ENCODE peak calls at places on chromosomes 11 and 22, in ten cellular contexts. One of them, this sample, is unnamed.

GRCh38 chr11:120304526-120304925 is 20.6 kb upstream of the TLCD5 start:
- DNase-seq in AML-193: no peak
- DNase-seq in activated T-helper 1 cell treated with Interleukin-2 at 50 U/mL for 16 hours: no peak
- DNase-seq in T-helper 1 cell: no peak
- DNase-seq in EL: peak
- DNase-seq in AG09319: no peak
- DNase-seq in activated CD8-positive, alpha-beta T cell treated with anti-CD3 and anti-CD28 coated beads, Interleukin-2, amount 10 ng/mL, durations not matched to agents 7 days and 5 days: no peak
- DNase-seq in heart left ventricle: no peak
- DNase-seq in GF-D8: no peak
- DNase-seq in activated CD4-positive, alpha-beta T cell treated with anti-CD3 and anti-CD28 coated beads, Interleukin-2, amount 50 U/mL, for 24 hours: no peak
- DNase-seq in this sample: peak

GRCh38 chr22:47132428-47132825 is 370.0 kb downstream of the TBC1D22A start:
- DNase-seq in AML-193: no peak
- DNase-seq in activated T-helper 1 cell treated with Interleukin-2 at 50 U/mL for 16 hours: no peak
- DNase-seq in T-helper 1 cell: no peak
- DNase-seq in EL: no peak
- DNase-seq in AG09319: no peak
- DNase-seq in activated CD8-positive, alpha-beta T cell treated with anti-CD3 and anti-CD28 coated beads, Interleukin-2, amount 10 ng/mL, durations not matched to agents 7 days and 5 days: no peak
- DNase-seq in heart left ventricle: peak
- DNase-seq in GF-D8: no peak
- DNase-seq in activated CD4-positive, alpha-beta T cell treated with anti-CD3 and anti-CD28 coated beads, Interleukin-2, amount 50 U/mL, for 24 hours: no peak
- DNase-seq in this sample: no peak

GRCh38 chr11:109729761-109730160 is 307.8 kb downstream of the C11orf87 start:
- DNase-seq in AML-193: no peak
- DNase-seq in activated T-helper 1 cell treated with Interleukin-2 at 50 U/mL for 16 hours: no peak
- DNase-seq in T-helper 1 cell: no peak
- DNase-seq in EL: no peak
- DNase-seq in AG09319: no peak
- DNase-seq in activated CD8-positive, alpha-beta T cell treated with anti-CD3 and anti-CD28 coated beads, Interleukin-2, amount 10 ng/mL, durations not matched to agents 7 days and 5 days: no peak
- DNase-seq in heart left ventricle: no peak
- DNase-seq in GF-D8: no peak
- DNase-seq in activated CD4-positive, alpha-beta T cell treated with anti-CD3 and anti-CD28 coated beads, Interleukin-2, amount 50 U/mL, for 24 hours: no peak
- DNase-seq in this sample: peak

GRCh38 chr11:75429902-75430691 is 2.9 kb downstream of the KLHL35 start:
- DNase-seq in AML-193: no peak
- DNase-seq in activated T-helper 1 cell treated with Interleukin-2 at 50 U/mL for 16 hours: peak
- DNase-seq in T-helper 1 cell: peak
- DNase-seq in EL: peak
- DNase-seq in AG09319: no peak
- DNase-seq in activated CD8-positive, alpha-beta T cell treated with anti-CD3 and anti-CD28 coated beads, Interleukin-2, amount 10 ng/mL, durations not matched to agents 7 days and 5 days: peak
- DNase-seq in heart left ventricle: peak
- DNase-seq in GF-D8: peak
- DNase-seq in activated CD4-positive, alpha-beta T cell treated with anti-CD3 and anti-CD28 coated beads, Interleukin-2, amount 50 U/mL, for 24 hours: peak
- DNase-seq in this sample: peak

GRCh38 chr11:133966924-133967598 is 10.3 kb upstream of the IGSF9B start:
- DNase-seq in AML-193: no peak
- DNase-seq in activated T-helper 1 cell treated with Interleukin-2 at 50 U/mL for 16 hours: peak
- DNase-seq in T-helper 1 cell: peak
- DNase-seq in EL: no peak
- DNase-seq in AG09319: no peak
- DNase-seq in activated CD8-positive, alpha-beta T cell treated with anti-CD3 and anti-CD28 coated beads, Interleukin-2, amount 10 ng/mL, durations not matched to agents 7 days and 5 days: peak
- DNase-seq in heart left ventricle: peak
- DNase-seq in GF-D8: no peak
- DNase-seq in activated CD4-positive, alpha-beta T cell treated with anti-CD3 and anti-CD28 coated beads, Interleukin-2, amount 50 U/mL, for 24 hours: peak
- DNase-seq in this sample: no peak

GRCh38 chr11:36540998-36541397 is 26.8 kb upstream of the RAG1 start:
- DNase-seq in AML-193: peak
- DNase-seq in activated T-helper 1 cell treated with Interleukin-2 at 50 U/mL for 16 hours: no peak
- DNase-seq in T-helper 1 cell: no peak
- DNase-seq in EL: peak
- DNase-seq in AG09319: no peak
- DNase-seq in activated CD8-positive, alpha-beta T cell treated with anti-CD3 and anti-CD28 coated beads, Interleukin-2, amount 10 ng/mL, durations not matched to agents 7 days and 5 days: peak
- DNase-seq in heart left ventricle: no peak
- DNase-seq in GF-D8: no peak
- DNase-seq in activated CD4-positive, alpha-beta T cell treated with anti-CD3 and anti-CD28 coated beads, Interleukin-2, amount 50 U/mL, for 24 hours: no peak
- DNase-seq in this sample: peak

GRCh38 chr22:37747090-37747714 is 50.4 kb downstream of the TRIOBP start:
- DNase-seq in AML-193: no peak
- DNase-seq in activated T-helper 1 cell treated with Interleukin-2 at 50 U/mL for 16 hours: no peak
- DNase-seq in T-helper 1 cell: no peak
- DNase-seq in EL: peak
- DNase-seq in AG09319: no peak
- DNase-seq in activated CD8-positive, alpha-beta T cell treated with anti-CD3 and anti-CD28 coated beads, Interleukin-2, amount 10 ng/mL, durations not matched to agents 7 days and 5 days: no peak
- DNase-seq in heart left ventricle: peak
- DNase-seq in GF-D8: no peak
- DNase-seq in activated CD4-positive, alpha-beta T cell treated with anti-CD3 and anti-CD28 coated beads, Interleukin-2, amount 50 U/mL, for 24 hours: no peak
- DNase-seq in this sample: peak

GRCh38 chr22:48940266-48940987 is 887.2 kb downstream of the BRD1 start:
- DNase-seq in AML-193: no peak
- DNase-seq in activated T-helper 1 cell treated with Interleukin-2 at 50 U/mL for 16 hours: no peak
- DNase-seq in T-helper 1 cell: no peak
- DNase-seq in EL: no peak
- DNase-seq in AG09319: no peak
- DNase-seq in activated CD8-positive, alpha-beta T cell treated with anti-CD3 and anti-CD28 coated beads, Interleukin-2, amount 10 ng/mL, durations not matched to agents 7 days and 5 days: peak
- DNase-seq in heart left ventricle: no peak
- DNase-seq in GF-D8: no peak
- DNase-seq in activated CD4-positive, alpha-beta T cell treated with anti-CD3 and anti-CD28 coated beads, Interleukin-2, amount 50 U/mL, for 24 hours: no peak
- DNase-seq in this sample: no peak

GRCh38 chr11:26079966-26080365 is 252.0 kb upstream of the ANO3 start:
- DNase-seq in AML-193: no peak
- DNase-seq in activated T-helper 1 cell treated with Interleukin-2 at 50 U/mL for 16 hours: no peak
- DNase-seq in T-helper 1 cell: no peak
- DNase-seq in EL: no peak
- DNase-seq in AG09319: no peak
- DNase-seq in activated CD8-positive, alpha-beta T cell treated with anti-CD3 and anti-CD28 coated beads, Interleukin-2, amount 10 ng/mL, durations not matched to agents 7 days and 5 days: no peak
- DNase-seq in heart left ventricle: no peak
- DNase-seq in GF-D8: no peak
- DNase-seq in activated CD4-positive, alpha-beta T cell treated with anti-CD3 and anti-CD28 coated beads, Interleukin-2, amount 50 U/mL, for 24 hours: no peak
- DNase-seq in this sample: no peak

GRCh38 chr11:78446210-78446609 is 28.6 kb upstream of the GAB2 start:
- DNase-seq in AML-193: no peak
- DNase-seq in activated T-helper 1 cell treated with Interleukin-2 at 50 U/mL for 16 hours: no peak
- DNase-seq in T-helper 1 cell: no peak
- DNase-seq in EL: no peak
- DNase-seq in AG09319: no peak
- DNase-seq in activated CD8-positive, alpha-beta T cell treated with anti-CD3 and anti-CD28 coated beads, Interleukin-2, amount 10 ng/mL, durations not matched to agents 7 days and 5 days: no peak
- DNase-seq in heart left ventricle: no peak
- DNase-seq in GF-D8: no peak
- DNase-seq in activated CD4-positive, alpha-beta T cell treated with anti-CD3 and anti-CD28 coated beads, Interleukin-2, amount 50 U/mL, for 24 hours: no peak
- DNase-seq in this sample: no peak

GRCh38 chr11:15599376-15599775 is 484.7 kb downstream of the INSC start:
- DNase-seq in AML-193: no peak
- DNase-seq in activated T-helper 1 cell treated with Interleukin-2 at 50 U/mL for 16 hours: no peak
- DNase-seq in T-helper 1 cell: no peak
- DNase-seq in EL: no peak
- DNase-seq in AG09319: no peak
- DNase-seq in activated CD8-positive, alpha-beta T cell treated with anti-CD3 and anti-CD28 coated beads, Interleukin-2, amount 10 ng/mL, durations not matched to agents 7 days and 5 days: no peak
- DNase-seq in heart left ventricle: no peak
- DNase-seq in GF-D8: no peak
- DNase-seq in activated CD4-positive, alpha-beta T cell treated with anti-CD3 and anti-CD28 coated beads, Interleukin-2, amount 50 U/mL, for 24 hours: no peak
- DNase-seq in this sample: no peak

GRCh38 chr22:18076060-18076497 is 1.7 kb upstream of the PEX26 start:
- DNase-seq in AML-193: peak
- DNase-seq in activated T-helper 1 cell treated with Interleukin-2 at 50 U/mL for 16 hours: no peak
- DNase-seq in T-helper 1 cell: peak
- DNase-seq in EL: peak
- DNase-seq in AG09319: peak
- DNase-seq in activated CD8-positive, alpha-beta T cell treated with anti-CD3 and anti-CD28 coated beads, Interleukin-2, amount 10 ng/mL, durations not matched to agents 7 days and 5 days: peak
- DNase-seq in heart left ventricle: no peak
- DNase-seq in GF-D8: peak
- DNase-seq in activated CD4-positive, alpha-beta T cell treated with anti-CD3 and anti-CD28 coated beads, Interleukin-2, amount 50 U/mL, for 24 hours: no peak
- DNase-seq in this sample: peak

GRCh38 chr11:17333799-17334586 is 17.6 kb upstream of the NCR3LG1 start:
- DNase-seq in AML-193: no peak
- DNase-seq in activated T-helper 1 cell treated with Interleukin-2 at 50 U/mL for 16 hours: no peak
- DNase-seq in T-helper 1 cell: no peak
- DNase-seq in EL: no peak
- DNase-seq in AG09319: no peak
- DNase-seq in activated CD8-positive, alpha-beta T cell treated with anti-CD3 and anti-CD28 coated beads, Interleukin-2, amount 10 ng/mL, durations not matched to agents 7 days and 5 days: peak
- DNase-seq in heart left ventricle: no peak
- DNase-seq in GF-D8: no peak
- DNase-seq in activated CD4-positive, alpha-beta T cell treated with anti-CD3 and anti-CD28 coated beads, Interleukin-2, amount 50 U/mL, for 24 hours: no peak
- DNase-seq in this sample: no peak

This sample was measured in hepatocyte.